ENCODE peak calls at places on chromosome 21, in seven cellular contexts. E is ovary, P is colonic mucosa, G is HFFc6, M is cardiac fibroblast, T is nephron progenitor cell, F is glutamatergic neuron. Q is an unnamed sample.
A peak's percentile ranks its signal among the peaks of the same experiment; 100 is the strongest.

GRCh38 chr21:38140192-38140905 is 116.4 kb upstream of the KCNJ15 start:
- DNase-seq in E (no peak), P (no peak), G (peak; percentile 32), M (peak; percentile 63), T (no peak), F (no peak), Q (no peak)

GRCh38 chr21:39568380-39568779 is 44.4 kb upstream of the B3GALT5 start:
- DNase-seq in E (no peak), P (no peak), G (no peak), M (no peak), T (no peak), F (no peak), Q (no peak)

GRCh38 chr21:39472211-39472610 is 20.4 kb downstream of the SH3BGR start:
- DNase-seq in E (no peak), P (no peak), G (no peak), M (no peak), T (peak; percentile 16), F (no peak), Q (no peak)

GRCh38 chr21:38671716-38672115 is 134.0 kb upstream of the ETS2 start:
- DNase-seq in E (no peak), P (no peak), G (no peak), M (peak; percentile 7), T (no peak), F (no peak), Q (no peak)

GRCh38 chr21:24955275-24955961 is 651.9 kb downstream of the MRPL39 start:
- DNase-seq in E (no peak), P (no peak), G (no peak), M (no peak), T (no peak), F (no peak), Q (no peak)

GRCh38 chr21:25657140-25657539 is 18.1 kb downstream of the JAM2 start:
- DNase-seq in E (no peak), P (no peak), G (no peak), M (no peak), T (no peak), F (no peak), Q (no peak)

GRCh38 chr21:42937960-42938580 is 12.6 kb upstream of the ERVH48-1 start:
- DNase-seq in E (no peak), P (no peak), G (no peak), M (no peak), T (no peak), F (no peak), Q (no peak)

GRCh38 chr21:15282666-15283065 is 217.9 kb upstream of the NRIP1 start:
- DNase-seq in E (no peak), P (no peak), G (no peak), M (peak; percentile 22), T (no peak), F (no peak), Q (no peak)

GRCh38 chr21:42837421-42838211 is 41.7 kb downstream of the WDR4 start:
- DNase-seq in E (peak; percentile 8), P (peak; percentile 15), G (no peak), M (no peak), T (no peak), F (no peak), Q (no peak)

GRCh38 chr21:14545906-14546480 is at the start of gene SAMSN1:
- DNase-seq in E (no peak), P (no peak), G (no peak), M (peak; percentile 80), T (no peak), F (no peak), Q (peak; percentile 84)

GRCh38 chr21:27346041-27346448 is 379.2 kb upstream of the ADAMTS5 start:
- DNase-seq in E (no peak), P (no peak), G (peak; percentile 37), M (peak; percentile 81), T (no peak), F (no peak), Q (no peak)

GRCh38 chr21:39083377-39084008 is 99.8 kb downstream of the PSMG1 start:
- DNase-seq in E (peak; percentile 48), P (peak; percentile 87), G (no peak), M (peak; percentile 52), T (no peak), F (no peak), Q (no peak)

GRCh38 chr21:14862794-14863720 is 201.7 kb downstream of the NRIP1 start:
- DNase-seq in E (no peak), P (no peak), G (no peak), M (peak; percentile 60), T (peak; percentile 26), F (no peak), Q (no peak)

GRCh38 chr21:35940074-35940927 is 120.0 kb downstream of the SETD4 start:
- DNase-seq in E (peak; percentile 24), P (peak; percentile 29), G (peak; percentile 75), M (peak; percentile 87), T (peak; percentile 35), F (peak; percentile 27), Q (peak; percentile 50)

GRCh38 chr21:38621132-38621531 is 122.9 kb upstream of the ERG start:
- DNase-seq in E (no peak), P (peak; percentile 32), G (no peak), M (no peak), T (no peak), F (no peak), Q (no peak)

GRCh38 chr21:38787461-38788274 is 18.1 kb upstream of the ETS2 start:
- DNase-seq in E (no peak), P (peak; percentile 86), G (peak; percentile 78), M (peak; percentile 90), T (peak; percentile 15), F (peak; percentile 53), Q (no peak)

GRCh38 chr21:26961704-26962103 is 5.2 kb downstream of the ADAMTS5 start:
- DNase-seq in E (peak; percentile 22), P (peak; percentile 26), G (no peak), M (no peak), T (no peak), F (peak; percentile 52), Q (no peak)

GRCh38 chr21:29117372-29117955 is 13.0 kb upstream of the MAP3K7CL start:
- DNase-seq in E (no peak), P (no peak), G (no peak), M (no peak), T (no peak), F (no peak), Q (no peak)
- TF ChIP-seq CTCF in E (no peak), P (no peak), G (no peak), M (no peak), T (no peak), F (no peak), Q (no peak)

GRCh38 chr21:43967981-43968380 is 44.1 kb upstream of the TRAPPC10 start:
- DNase-seq in E (no peak), P (no peak), G (no peak), M (no peak), T (no peak), F (no peak), Q (no peak)

GRCh38 chr21:43969115-43969444 is 43.0 kb upstream of the TRAPPC10 start:
- DNase-seq in E (no peak), P (no peak), G (no peak), M (no peak), T (no peak), F (no peak), Q (no peak)

GRCh38 chr21:43966946-43967512 is 45.1 kb upstream of the TRAPPC10 start:
- DNase-seq in E (no peak), P (no peak), G (no peak), M (no peak), T (no peak), F (no peak), Q (no peak)

GRCh38 chr21:43970551-43970950 is 41.6 kb upstream of the TRAPPC10 start:
- DNase-seq in E (no peak), P (no peak), G (no peak), M (no peak), T (no peak), F (no peak), Q (no peak)

DNA sequence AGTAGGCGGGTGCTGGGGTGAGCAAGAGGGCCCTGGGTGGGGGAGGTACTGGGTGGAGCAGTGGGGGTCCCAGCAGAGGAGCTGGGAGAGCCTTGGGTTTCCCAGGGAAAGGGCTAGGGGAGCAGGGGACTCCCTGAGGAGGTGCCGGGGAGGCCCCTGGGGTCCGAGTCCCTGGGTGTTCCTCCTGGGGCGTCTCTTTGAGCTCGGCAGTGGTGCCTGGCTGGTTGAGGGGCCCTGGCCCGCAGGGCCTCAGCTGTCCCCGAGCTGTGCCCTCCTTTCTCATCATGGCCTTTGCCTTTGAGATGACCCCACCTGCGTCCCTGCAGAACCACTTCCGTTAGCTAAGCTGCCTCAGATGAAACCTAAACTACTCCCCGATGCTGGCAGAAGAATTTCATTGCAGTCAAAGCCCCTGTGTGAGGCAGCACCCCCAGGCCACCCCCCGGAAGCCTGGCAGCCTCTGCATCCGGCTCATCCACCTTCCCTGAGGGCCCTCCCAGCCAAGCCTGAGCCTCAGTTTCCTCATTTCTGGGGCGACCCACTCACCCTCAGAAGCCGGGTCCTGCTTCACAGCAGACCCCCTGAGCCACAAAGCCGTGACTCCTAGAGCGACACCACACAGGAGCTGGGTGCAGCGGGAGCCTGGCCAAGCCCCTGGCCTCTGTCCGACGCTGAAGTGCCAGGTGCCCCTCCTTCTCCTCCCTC is 43.5 kb upstream of the TRAPPC10 start:
- DNase-seq in E (no peak), P (no peak), G (no peak), M (no peak), T (no peak), F (no peak), Q (no peak)
- TF ChIP-seq CTCF in E (no peak), P (no peak), G (no peak), M (no peak), T (no peak), F (no peak), Q (no peak)

DNA sequence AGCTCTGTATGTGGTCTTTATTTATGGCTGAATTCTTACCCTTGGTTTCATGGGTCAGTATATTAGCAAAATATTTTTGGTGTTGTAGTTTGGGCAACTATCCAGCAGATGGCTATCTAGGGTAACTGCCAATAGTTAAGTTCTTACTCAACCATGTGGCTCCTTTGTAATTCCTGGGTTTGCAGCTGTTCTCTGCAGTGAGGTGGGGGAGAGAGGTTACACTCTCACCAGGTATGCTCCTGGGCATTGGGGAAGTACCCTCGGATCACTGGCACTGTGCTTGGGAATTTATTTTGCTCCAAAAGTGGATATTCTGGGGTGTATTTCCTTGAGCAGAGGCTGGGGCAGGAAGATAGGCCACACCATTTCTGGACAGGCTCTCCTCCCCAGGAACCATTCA is 436.7 kb upstream of the TMPRSS15 start:
- DNase-seq in E (no peak), P (no peak), G (no peak), M (peak; percentile 16), T (no peak), F (no peak), Q (no peak)
- TF ChIP-seq CTCF in E (no peak), P (peak; percentile 17), G (peak; percentile 33), M (peak; percentile 15), T (no peak), F (peak; percentile 68), Q (no peak)

GRCh38 chr21:46394819-46395152 is 63.9 kb upstream of the DIP2A start:
- DNase-seq in E (peak; percentile 24), P (no peak), G (no peak), M (no peak), T (no peak), F (no peak), Q (no peak)

GRCh38 chr21:46397993-46398392 is 60.7 kb upstream of the DIP2A start:
- DNase-seq in E (no peak), P (no peak), G (no peak), M (no peak), T (no peak), F (no peak), Q (no peak)

GRCh38 chr21:46399686-46400085 is 59.0 kb upstream of the DIP2A start:
- DNase-seq in E (no peak), P (no peak), G (no peak), M (no peak), T (no peak), F (no peak), Q (no peak)

GRCh38 chr21:46399129-46399528 is 59.6 kb upstream of the DIP2A start:
- DNase-seq in E (no peak), P (no peak), G (no peak), M (no peak), T (no peak), F (no peak), Q (no peak)

GRCh38 chr21:46397211-46397905 is 61.3 kb upstream of the DIP2A start:
- DNase-seq in E (no peak), P (no peak), G (no peak), M (no peak), T (no peak), F (no peak), Q (no peak)
- TF ChIP-seq CTCF in E (no peak), P (no peak), G (no peak), M (no peak), T (no peak), F (no peak), Q (no peak)

Q was measured in CD14-positive monocyte.